ENCODE peak calls at places on chromosomes 12 and 14, in ten cellular contexts. P, O, M, R, N, B, E, F, G and H are unnamed samples.

GRCh38 chr12:57309420-57309819 is 58.4 kb upstream of the STAC3 start:
- DNase-seq in P (no peak), O (no peak), M (no peak), R (no peak), N (peak), B (peak), E (no peak), F (peak), G (no peak), H (no peak)

GRCh38 chr12:32031109-32031508 is 71.9 kb downstream of the RESF1 start:
- DNase-seq in P (no peak), O (no peak), M (no peak), R (no peak), N (no peak), B (no peak), E (no peak), F (no peak), G (no peak), H (no peak)

GRCh38 chr12:75364918-75365317 is 26.0 kb upstream of the GLIPR1L2 start:
- DNase-seq in P (no peak), O (peak), M (no peak), R (no peak), N (no peak), B (peak), E (no peak), F (peak), G (no peak), H (no peak)

GRCh38 chr14:89196561-89196960 is 220.5 kb downstream of the FOXN3 start:
- DNase-seq in P (no peak), O (no peak), M (no peak), R (no peak), N (no peak), B (no peak), E (no peak), F (no peak), G (no peak), H (no peak)

GRCh38 chr14:97275276-97275675 is 478.1 kb downstream of the VRK1 start:
- DNase-seq in P (no peak), O (no peak), M (no peak), R (no peak), N (peak), B (no peak), E (no peak), F (no peak), G (no peak), H (no peak)

GRCh38 chr14:45085004-45085403 is 1.1 kb downstream of the PRPF39 start:
- DNase-seq in P (no peak), O (no peak), M (no peak), R (no peak), N (peak), B (peak), E (no peak), F (peak), G (no peak), H (no peak)

GRCh38 chr12:123267335-123267920 is 4.2 kb downstream of the CDK2AP1 start:
- DNase-seq in P (no peak), O (no peak), M (peak), R (no peak), N (no peak), B (no peak), E (no peak), F (no peak), G (no peak), H (no peak)

GRCh38 chr12:107200394-107200793 is 107.0 kb upstream of the CRY1 start:
- DNase-seq in P (peak), O (no peak), M (no peak), R (no peak), N (peak), B (peak), E (no peak), F (peak), G (peak), H (no peak)

GRCh38 chr12:33566403-33566802 is 126.8 kb upstream of the SYT10 start:
- DNase-seq in P (no peak), O (no peak), M (no peak), R (no peak), N (no peak), B (no peak), E (no peak), F (no peak), G (no peak), H (no peak)

GRCh38 chr14:31320216-31320615 is 100.1 kb downstream of the HEATR5A start:
- DNase-seq in P (no peak), O (no peak), M (no peak), R (no peak), N (no peak), B (no peak), E (no peak), F (no peak), G (no peak), H (no peak)

GRCh38 chr14:65958664-65959562 is 527.3 kb upstream of the CCDC196 start:
- DNase-seq in P (peak), O (no peak), M (no peak), R (no peak), N (peak), B (peak), E (no peak), F (peak), G (peak), H (no peak)

GRCh38 chr14:75204106-75204505 is 27.7 kb upstream of the TMED10 start:
- DNase-seq in P (no peak), O (no peak), M (no peak), R (no peak), N (no peak), B (peak), E (no peak), F (no peak), G (no peak), H (no peak)

GRCh38 chr14:74568380-74568649 is 43.7 kb downstream of the LTBP2 start:
- DNase-seq in P (no peak), O (no peak), M (no peak), R (no peak), N (no peak), B (no peak), E (no peak), F (no peak), G (no peak), H (no peak)

GRCh38 chr12:17809206-17809605 is 280.8 kb downstream of the RERGL start:
- DNase-seq in P (no peak), O (no peak), M (no peak), R (no peak), N (no peak), B (no peak), E (no peak), F (no peak), G (no peak), H (no peak)

GRCh38 chr14:55117816-55118441 is 11.1 kb upstream of the LGALS3 start:
- DNase-seq in P (no peak), O (no peak), M (no peak), R (no peak), N (no peak), B (peak), E (no peak), F (peak), G (no peak), H (no peak)

GRCh38 chr12:1053690-1054089 is 62.7 kb downstream of the ERC1 start:
- DNase-seq in P (no peak), O (no peak), M (no peak), R (no peak), N (no peak), B (no peak), E (no peak), F (no peak), G (no peak), H (no peak)

GRCh38 chr12:31518680-31519227 is 72.2 kb downstream of the DENND5B start:
- DNase-seq in P (peak), O (peak), M (no peak), R (no peak), N (peak), B (peak), E (no peak), F (peak), G (peak), H (no peak)

GRCh38 chr12:79187032-79187431 is 322.5 kb downstream of the SYT1 start:
- DNase-seq in P (no peak), O (no peak), M (no peak), R (no peak), N (no peak), B (no peak), E (no peak), F (no peak), G (no peak), H (no peak)

GRCh38 chr14:64960762-64961276 is 11.3 kb downstream of the RAB15 start:
- DNase-seq in P (no peak), O (no peak), M (no peak), R (no peak), N (peak), B (no peak), E (no peak), F (no peak), G (no peak), H (no peak)

GRCh38 chr14:68884031-68885030 is 91.5 kb upstream of the ZFP36L1 start:
- DNase-seq in P (peak), O (peak), M (peak), R (no peak), N (peak), B (peak), E (no peak), F (peak), G (peak), H (no peak)

GRCh38 chr12:6166808-6167207 is 33.4 kb upstream of the CD9 start:
- DNase-seq in P (no peak), O (no peak), M (no peak), R (no peak), N (no peak), B (no peak), E (no peak), F (no peak), G (no peak), H (no peak)

GRCh38 chr14:90753456-90754005 is 62.7 kb downstream of the TTC7B start:
- DNase-seq in P (no peak), O (no peak), M (no peak), R (no peak), N (no peak), B (no peak), E (no peak), F (no peak), G (no peak), H (no peak)

GRCh38 chr12:122889658-122890561 is 6.0 kb downstream of the VPS37B start:
- DNase-seq in P (no peak), O (no peak), M (no peak), R (no peak), N (no peak), B (no peak), E (no peak), F (no peak), G (no peak), H (no peak)

GRCh38 chr14:51967521-51967920 is 21.8 kb upstream of the RTRAF start:
- DNase-seq in P (no peak), O (no peak), M (no peak), R (no peak), N (no peak), B (peak), E (no peak), F (no peak), G (no peak), H (no peak)